ENCODE peak calls at places on chromosomes 5 and 9, in ten cellular contexts. One of them, this sample, is unnamed.

GRCh38 chr5:163460562-163461176 is at the start of gene HMMR:
- DNase-seq in SW 1271: no peak
- DNase-seq in activated CD4-positive, alpha-beta T cell treated with anti-CD3 and anti-CD28 coated beads, Interleukin-2, amount 10 ng/mL, durations not matched to agents 24 days and 14 days: no peak
- DNase-seq in activated T-helper 1 cell treated with Interleukin-2 at 50 U/mL for 16 hours: no peak
- DNase-seq in KG1: no peak
- DNase-seq in lung microvascular endothelial cell: no peak
- DNase-seq in GM03348: no peak
- DNase-seq in hepatic stellate cell: no peak
- DNase-seq in activated T-cell treated with anti-CD3 and anti-CD28 coated beads, Interleukin-2, amount 50 U/mL, for 48 hours: no peak
- DNase-seq in AG04450: no peak
- DNase-seq in this sample: no peak

GRCh38 chr9:75101004-75101601 is 12.8 kb downstream of the OSTF1 start:
- DNase-seq in GM03348: no peak
- DNase-seq in hepatic stellate cell: no peak
- DNase-seq in KG1: no peak
- DNase-seq in activated T-cell treated with anti-CD3 and anti-CD28 coated beads, Interleukin-2, amount 50 U/mL, for 48 hours: no peak
- DNase-seq in SW 1271: no peak
- DNase-seq in activated T-helper 1 cell treated with Interleukin-2 at 50 U/mL for 16 hours: no peak
- DNase-seq in activated CD4-positive, alpha-beta T cell treated with anti-CD3 and anti-CD28 coated beads, Interleukin-2, amount 10 ng/mL, durations not matched to agents 24 days and 14 days: no peak
- DNase-seq in lung microvascular endothelial cell: no peak
- DNase-seq in AG04450: no peak
- DNase-seq in this sample: no peak

GRCh38 chr5:142171270-142171669 is 62.7 kb downstream of the NDFIP1 start:
- DNase-seq in activated T-helper 1 cell treated with Interleukin-2 at 50 U/mL for 16 hours: no peak
- DNase-seq in KG1: no peak
- DNase-seq in GM03348: no peak
- DNase-seq in activated CD4-positive, alpha-beta T cell treated with anti-CD3 and anti-CD28 coated beads, Interleukin-2, amount 10 ng/mL, durations not matched to agents 24 days and 14 days: no peak
- DNase-seq in AG04450: no peak
- DNase-seq in hepatic stellate cell: no peak
- DNase-seq in SW 1271: no peak
- DNase-seq in activated T-cell treated with anti-CD3 and anti-CD28 coated beads, Interleukin-2, amount 50 U/mL, for 48 hours: no peak
- DNase-seq in lung microvascular endothelial cell: no peak
- DNase-seq in this sample: no peak

GRCh38 chr5:17105744-17106450 is 111.5 kb upstream of the BASP1 start:
- DNase-seq in activated CD4-positive, alpha-beta T cell treated with anti-CD3 and anti-CD28 coated beads, Interleukin-2, amount 10 ng/mL, durations not matched to agents 24 days and 14 days: no peak
- DNase-seq in GM03348: peak
- DNase-seq in AG04450: peak
- DNase-seq in lung microvascular endothelial cell: peak
- DNase-seq in hepatic stellate cell: no peak
- DNase-seq in activated T-cell treated with anti-CD3 and anti-CD28 coated beads, Interleukin-2, amount 50 U/mL, for 48 hours: no peak
- DNase-seq in activated T-helper 1 cell treated with Interleukin-2 at 50 U/mL for 16 hours: no peak
- DNase-seq in KG1: no peak
- DNase-seq in SW 1271: no peak
- DNase-seq in this sample: peak

GRCh38 chr9:37988041-37988440 is 81.0 kb downstream of the SHB start:
- DNase-seq in lung microvascular endothelial cell: no peak
- DNase-seq in hepatic stellate cell: no peak
- DNase-seq in activated T-cell treated with anti-CD3 and anti-CD28 coated beads, Interleukin-2, amount 50 U/mL, for 48 hours: no peak
- DNase-seq in AG04450: no peak
- DNase-seq in activated T-helper 1 cell treated with Interleukin-2 at 50 U/mL for 16 hours: no peak
- DNase-seq in activated CD4-positive, alpha-beta T cell treated with anti-CD3 and anti-CD28 coated beads, Interleukin-2, amount 10 ng/mL, durations not matched to agents 24 days and 14 days: no peak
- DNase-seq in GM03348: no peak
- DNase-seq in SW 1271: no peak
- DNase-seq in KG1: no peak
- DNase-seq in this sample: no peak

GRCh38 chr5:152389209-152389608 is 15.9 kb downstream of the NMUR2 start:
- DNase-seq in SW 1271: no peak
- DNase-seq in GM03348: no peak
- DNase-seq in activated T-cell treated with anti-CD3 and anti-CD28 coated beads, Interleukin-2, amount 50 U/mL, for 48 hours: no peak
- DNase-seq in KG1: no peak
- DNase-seq in hepatic stellate cell: no peak
- DNase-seq in activated T-helper 1 cell treated with Interleukin-2 at 50 U/mL for 16 hours: no peak
- DNase-seq in lung microvascular endothelial cell: no peak
- DNase-seq in AG04450: no peak
- DNase-seq in activated CD4-positive, alpha-beta T cell treated with anti-CD3 and anti-CD28 coated beads, Interleukin-2, amount 10 ng/mL, durations not matched to agents 24 days and 14 days: no peak
- DNase-seq in this sample: no peak

GRCh38 chr5:77197840-77198554 is 12.5 kb upstream of the PDE8B start:
- DNase-seq in activated T-helper 1 cell treated with Interleukin-2 at 50 U/mL for 16 hours: no peak
- DNase-seq in activated CD4-positive, alpha-beta T cell treated with anti-CD3 and anti-CD28 coated beads, Interleukin-2, amount 10 ng/mL, durations not matched to agents 24 days and 14 days: no peak
- DNase-seq in activated T-cell treated with anti-CD3 and anti-CD28 coated beads, Interleukin-2, amount 50 U/mL, for 48 hours: no peak
- DNase-seq in lung microvascular endothelial cell: no peak
- DNase-seq in KG1: no peak
- DNase-seq in AG04450: no peak
- DNase-seq in GM03348: no peak
- DNase-seq in hepatic stellate cell: no peak
- DNase-seq in SW 1271: no peak
- DNase-seq in this sample: no peak

GRCh38 chr9:72442212-72442607 is 77.2 kb upstream of the ZFAND5 start:
- DNase-seq in lung microvascular endothelial cell: peak
- DNase-seq in KG1: no peak
- DNase-seq in SW 1271: peak
- DNase-seq in GM03348: peak
- DNase-seq in activated CD4-positive, alpha-beta T cell treated with anti-CD3 and anti-CD28 coated beads, Interleukin-2, amount 10 ng/mL, durations not matched to agents 24 days and 14 days: no peak
- DNase-seq in activated T-helper 1 cell treated with Interleukin-2 at 50 U/mL for 16 hours: no peak
- DNase-seq in activated T-cell treated with anti-CD3 and anti-CD28 coated beads, Interleukin-2, amount 50 U/mL, for 48 hours: no peak
- DNase-seq in AG04450: peak
- DNase-seq in hepatic stellate cell: peak
- DNase-seq in this sample: peak

GRCh38 chr9:124254261-124254682 is 3.5 kb upstream of the NEK6 start:
- DNase-seq in activated T-cell treated with anti-CD3 and anti-CD28 coated beads, Interleukin-2, amount 50 U/mL, for 48 hours: peak
- DNase-seq in lung microvascular endothelial cell: no peak
- DNase-seq in activated T-helper 1 cell treated with Interleukin-2 at 50 U/mL for 16 hours: no peak
- DNase-seq in GM03348: no peak
- DNase-seq in hepatic stellate cell: no peak
- DNase-seq in AG04450: no peak
- DNase-seq in KG1: no peak
- DNase-seq in activated CD4-positive, alpha-beta T cell treated with anti-CD3 and anti-CD28 coated beads, Interleukin-2, amount 10 ng/mL, durations not matched to agents 24 days and 14 days: peak
- DNase-seq in SW 1271: no peak
- DNase-seq in this sample: no peak

GRCh38 chr9:89260525-89260924 is 50.5 kb upstream of the CKS2 start:
- DNase-seq in KG1: no peak
- DNase-seq in lung microvascular endothelial cell: no peak
- DNase-seq in SW 1271: no peak
- DNase-seq in GM03348: no peak
- DNase-seq in activated T-helper 1 cell treated with Interleukin-2 at 50 U/mL for 16 hours: no peak
- DNase-seq in AG04450: no peak
- DNase-seq in activated CD4-positive, alpha-beta T cell treated with anti-CD3 and anti-CD28 coated beads, Interleukin-2, amount 10 ng/mL, durations not matched to agents 24 days and 14 days: no peak
- DNase-seq in hepatic stellate cell: no peak
- DNase-seq in activated T-cell treated with anti-CD3 and anti-CD28 coated beads, Interleukin-2, amount 50 U/mL, for 48 hours: no peak
- DNase-seq in this sample: no peak

GRCh38 chr9:61665330-61665751 is 475.5 kb downstream of the SPATA31A7 start:
- DNase-seq in lung microvascular endothelial cell: no peak
- DNase-seq in activated T-cell treated with anti-CD3 and anti-CD28 coated beads, Interleukin-2, amount 50 U/mL, for 48 hours: no peak
- DNase-seq in GM03348: no peak
- DNase-seq in activated T-helper 1 cell treated with Interleukin-2 at 50 U/mL for 16 hours: no peak
- DNase-seq in SW 1271: no peak
- DNase-seq in activated CD4-positive, alpha-beta T cell treated with anti-CD3 and anti-CD28 coated beads, Interleukin-2, amount 10 ng/mL, durations not matched to agents 24 days and 14 days: no peak
- DNase-seq in AG04450: no peak
- DNase-seq in hepatic stellate cell: no peak
- DNase-seq in KG1: no peak
- DNase-seq in this sample: no peak

GRCh38 chr9:93138171-93138764 is 4.2 kb upstream of the NINJ1 start:
- DNase-seq in AG04450: no peak
- DNase-seq in GM03348: no peak
- DNase-seq in KG1: no peak
- DNase-seq in SW 1271: no peak
- DNase-seq in activated T-helper 1 cell treated with Interleukin-2 at 50 U/mL for 16 hours: no peak
- DNase-seq in hepatic stellate cell: no peak
- DNase-seq in activated T-cell treated with anti-CD3 and anti-CD28 coated beads, Interleukin-2, amount 50 U/mL, for 48 hours: no peak
- DNase-seq in activated CD4-positive, alpha-beta T cell treated with anti-CD3 and anti-CD28 coated beads, Interleukin-2, amount 10 ng/mL, durations not matched to agents 24 days and 14 days: peak
- DNase-seq in lung microvascular endothelial cell: no peak
- DNase-seq in this sample: no peak

GRCh38 chr5:73189816-73190451 is 16.9 kb downstream of the TMEM174 start:
- DNase-seq in activated T-cell treated with anti-CD3 and anti-CD28 coated beads, Interleukin-2, amount 50 U/mL, for 48 hours: no peak
- DNase-seq in AG04450: peak
- DNase-seq in KG1: no peak
- DNase-seq in hepatic stellate cell: peak
- DNase-seq in activated T-helper 1 cell treated with Interleukin-2 at 50 U/mL for 16 hours: no peak
- DNase-seq in lung microvascular endothelial cell: no peak
- DNase-seq in activated CD4-positive, alpha-beta T cell treated with anti-CD3 and anti-CD28 coated beads, Interleukin-2, amount 10 ng/mL, durations not matched to agents 24 days and 14 days: no peak
- DNase-seq in GM03348: peak
- DNase-seq in SW 1271: no peak
- DNase-seq in this sample: peak

GRCh38 chr9:15468113-15468512 is 42.7 kb downstream of the PSIP1 start:
- DNase-seq in KG1: no peak
- DNase-seq in SW 1271: no peak
- DNase-seq in activated CD4-positive, alpha-beta T cell treated with anti-CD3 and anti-CD28 coated beads, Interleukin-2, amount 10 ng/mL, durations not matched to agents 24 days and 14 days: no peak
- DNase-seq in hepatic stellate cell: no peak
- DNase-seq in activated T-helper 1 cell treated with Interleukin-2 at 50 U/mL for 16 hours: no peak
- DNase-seq in AG04450: no peak
- DNase-seq in lung microvascular endothelial cell: no peak
- DNase-seq in activated T-cell treated with anti-CD3 and anti-CD28 coated beads, Interleukin-2, amount 50 U/mL, for 48 hours: no peak
- DNase-seq in GM03348: no peak
- DNase-seq in this sample: no peak

GRCh38 chr9:72038408-72038807 is 22.0 kb downstream of the C9orf57 start:
- DNase-seq in hepatic stellate cell: no peak
- DNase-seq in activated T-cell treated with anti-CD3 and anti-CD28 coated beads, Interleukin-2, amount 50 U/mL, for 48 hours: no peak
- DNase-seq in SW 1271: no peak
- DNase-seq in lung microvascular endothelial cell: no peak
- DNase-seq in AG04450: no peak
- DNase-seq in activated CD4-positive, alpha-beta T cell treated with anti-CD3 and anti-CD28 coated beads, Interleukin-2, amount 10 ng/mL, durations not matched to agents 24 days and 14 days: no peak
- DNase-seq in activated T-helper 1 cell treated with Interleukin-2 at 50 U/mL for 16 hours: no peak
- DNase-seq in KG1: no peak
- DNase-seq in GM03348: no peak
- DNase-seq in this sample: no peak

GRCh38 chr5:142459209-142459608 is 134.4 kb upstream of the SPRY4 start:
- DNase-seq in lung microvascular endothelial cell: no peak
- DNase-seq in activated T-helper 1 cell treated with Interleukin-2 at 50 U/mL for 16 hours: no peak
- DNase-seq in GM03348: no peak
- DNase-seq in activated CD4-positive, alpha-beta T cell treated with anti-CD3 and anti-CD28 coated beads, Interleukin-2, amount 10 ng/mL, durations not matched to agents 24 days and 14 days: no peak
- DNase-seq in hepatic stellate cell: no peak
- DNase-seq in KG1: no peak
- DNase-seq in activated T-cell treated with anti-CD3 and anti-CD28 coated beads, Interleukin-2, amount 50 U/mL, for 48 hours: no peak
- DNase-seq in SW 1271: no peak
- DNase-seq in AG04450: no peak
- DNase-seq in this sample: no peak

GRCh38 chr5:43073597-43074546 is 33.8 kb upstream of the ANXA2R start:
- DNase-seq in AG04450: no peak
- DNase-seq in activated CD4-positive, alpha-beta T cell treated with anti-CD3 and anti-CD28 coated beads, Interleukin-2, amount 10 ng/mL, durations not matched to agents 24 days and 14 days: peak
- DNase-seq in KG1: no peak
- DNase-seq in lung microvascular endothelial cell: peak
- DNase-seq in hepatic stellate cell: peak
- DNase-seq in activated T-helper 1 cell treated with Interleukin-2 at 50 U/mL for 16 hours: no peak
- DNase-seq in activated T-cell treated with anti-CD3 and anti-CD28 coated beads, Interleukin-2, amount 50 U/mL, for 48 hours: peak
- DNase-seq in SW 1271: no peak
- DNase-seq in GM03348: peak
- DNase-seq in this sample: no peak

GRCh38 chr5:142644127-142644526 is 41.8 kb downstream of the FGF1 start:
- DNase-seq in KG1: no peak
- DNase-seq in AG04450: no peak
- DNase-seq in hepatic stellate cell: no peak
- DNase-seq in activated CD4-positive, alpha-beta T cell treated with anti-CD3 and anti-CD28 coated beads, Interleukin-2, amount 10 ng/mL, durations not matched to agents 24 days and 14 days: no peak
- DNase-seq in activated T-cell treated with anti-CD3 and anti-CD28 coated beads, Interleukin-2, amount 50 U/mL, for 48 hours: no peak
- DNase-seq in GM03348: peak
- DNase-seq in activated T-helper 1 cell treated with Interleukin-2 at 50 U/mL for 16 hours: no peak
- DNase-seq in lung microvascular endothelial cell: no peak
- DNase-seq in SW 1271: no peak
- DNase-seq in this sample: no peak

GRCh38 chr5:105739732-105740131 is 1931.0 kb downstream of the EFNA5 start:
- DNase-seq in SW 1271: no peak
- DNase-seq in GM03348: no peak
- DNase-seq in activated CD4-positive, alpha-beta T cell treated with anti-CD3 and anti-CD28 coated beads, Interleukin-2, amount 10 ng/mL, durations not matched to agents 24 days and 14 days: no peak
- DNase-seq in lung microvascular endothelial cell: no peak
- DNase-seq in activated T-cell treated with anti-CD3 and anti-CD28 coated beads, Interleukin-2, amount 50 U/mL, for 48 hours: no peak
- DNase-seq in hepatic stellate cell: no peak
- DNase-seq in activated T-helper 1 cell treated with Interleukin-2 at 50 U/mL for 16 hours: no peak
- DNase-seq in AG04450: no peak
- DNase-seq in KG1: no peak
- DNase-seq in this sample: no peak

GRCh38 chr9:93465853-93466252 is 12.5 kb upstream of the FAM120AOS start:
- DNase-seq in activated CD4-positive, alpha-beta T cell treated with anti-CD3 and anti-CD28 coated beads, Interleukin-2, amount 10 ng/mL, durations not matched to agents 24 days and 14 days: peak
- DNase-seq in activated T-cell treated with anti-CD3 and anti-CD28 coated beads, Interleukin-2, amount 50 U/mL, for 48 hours: no peak
- DNase-seq in activated T-helper 1 cell treated with Interleukin-2 at 50 U/mL for 16 hours: no peak
- DNase-seq in SW 1271: no peak
- DNase-seq in GM03348: no peak
- DNase-seq in KG1: no peak
- DNase-seq in lung microvascular endothelial cell: no peak
- DNase-seq in AG04450: no peak
- DNase-seq in hepatic stellate cell: no peak
- DNase-seq in this sample: no peak

GRCh38 chr9:33905137-33905536 is 88.2 kb downstream of the UBE2R2 start:
- DNase-seq in hepatic stellate cell: no peak
- DNase-seq in AG04450: no peak
- DNase-seq in lung microvascular endothelial cell: no peak
- DNase-seq in activated T-helper 1 cell treated with Interleukin-2 at 50 U/mL for 16 hours: no peak
- DNase-seq in KG1: no peak
- DNase-seq in activated CD4-positive, alpha-beta T cell treated with anti-CD3 and anti-CD28 coated beads, Interleukin-2, amount 10 ng/mL, durations not matched to agents 24 days and 14 days: no peak
- DNase-seq in activated T-cell treated with anti-CD3 and anti-CD28 coated beads, Interleukin-2, amount 50 U/mL, for 48 hours: no peak
- DNase-seq in SW 1271: no peak
- DNase-seq in GM03348: no peak
- DNase-seq in this sample: no peak

GRCh38 chr5:95178046-95178651 is 106.7 kb downstream of the MCTP1 start:
- DNase-seq in activated CD4-positive, alpha-beta T cell treated with anti-CD3 and anti-CD28 coated beads, Interleukin-2, amount 10 ng/mL, durations not matched to agents 24 days and 14 days: no peak
- DNase-seq in AG04450: no peak
- DNase-seq in KG1: no peak
- DNase-seq in activated T-helper 1 cell treated with Interleukin-2 at 50 U/mL for 16 hours: no peak
- DNase-seq in hepatic stellate cell: no peak
- DNase-seq in activated T-cell treated with anti-CD3 and anti-CD28 coated beads, Interleukin-2, amount 50 U/mL, for 48 hours: no peak
- DNase-seq in GM03348: no peak
- DNase-seq in lung microvascular endothelial cell: no peak
- DNase-seq in SW 1271: no peak
- DNase-seq in this sample: no peak

GRCh38 chr5:8057764-8058163 is 188.8 kb downstream of the MTRR start:
- DNase-seq in SW 1271: no peak
- DNase-seq in activated T-cell treated with anti-CD3 and anti-CD28 coated beads, Interleukin-2, amount 50 U/mL, for 48 hours: no peak
- DNase-seq in activated T-helper 1 cell treated with Interleukin-2 at 50 U/mL for 16 hours: no peak
- DNase-seq in AG04450: peak
- DNase-seq in GM03348: no peak
- DNase-seq in activated CD4-positive, alpha-beta T cell treated with anti-CD3 and anti-CD28 coated beads, Interleukin-2, amount 10 ng/mL, durations not matched to agents 24 days and 14 days: no peak
- DNase-seq in hepatic stellate cell: no peak
- DNase-seq in lung microvascular endothelial cell: no peak
- DNase-seq in KG1: no peak
- DNase-seq in this sample: peak

GRCh38 chr9:20823051-20823450 is 139.0 kb downstream of the FOCAD start:
- DNase-seq in SW 1271: no peak
- DNase-seq in KG1: no peak
- DNase-seq in AG04450: no peak
- DNase-seq in hepatic stellate cell: no peak
- DNase-seq in lung microvascular endothelial cell: no peak
- DNase-seq in activated T-cell treated with anti-CD3 and anti-CD28 coated beads, Interleukin-2, amount 50 U/mL, for 48 hours: no peak
- DNase-seq in GM03348: peak
- DNase-seq in activated CD4-positive, alpha-beta T cell treated with anti-CD3 and anti-CD28 coated beads, Interleukin-2, amount 10 ng/mL, durations not matched to agents 24 days and 14 days: no peak
- DNase-seq in activated T-helper 1 cell treated with Interleukin-2 at 50 U/mL for 16 hours: no peak
- DNase-seq in this sample: no peak

GRCh38 chr5:167254150-167254549 is 1037.3 kb upstream of the WWC1 start:
- DNase-seq in hepatic stellate cell: no peak
- DNase-seq in SW 1271: no peak
- DNase-seq in lung microvascular endothelial cell: no peak
- DNase-seq in activated T-helper 1 cell treated with Interleukin-2 at 50 U/mL for 16 hours: no peak
- DNase-seq in activated CD4-positive, alpha-beta T cell treated with anti-CD3 and anti-CD28 coated beads, Interleukin-2, amount 10 ng/mL, durations not matched to agents 24 days and 14 days: no peak
- DNase-seq in AG04450: no peak
- DNase-seq in KG1: no peak
- DNase-seq in GM03348: no peak
- DNase-seq in activated T-cell treated with anti-CD3 and anti-CD28 coated beads, Interleukin-2, amount 50 U/mL, for 48 hours: no peak
- DNase-seq in this sample: no peak

GRCh38 chr5:71719092-71719964 is at the start of gene CARTPT:
- DNase-seq in AG04450: no peak
- DNase-seq in SW 1271: no peak
- DNase-seq in GM03348: peak
- DNase-seq in lung microvascular endothelial cell: peak
- DNase-seq in activated T-helper 1 cell treated with Interleukin-2 at 50 U/mL for 16 hours: no peak
- DNase-seq in activated CD4-positive, alpha-beta T cell treated with anti-CD3 and anti-CD28 coated beads, Interleukin-2, amount 10 ng/mL, durations not matched to agents 24 days and 14 days: no peak
- DNase-seq in activated T-cell treated with anti-CD3 and anti-CD28 coated beads, Interleukin-2, amount 50 U/mL, for 48 hours: no peak
- DNase-seq in KG1: no peak
- DNase-seq in hepatic stellate cell: no peak
- DNase-seq in this sample: no peak

GRCh38 chr5:138981606-138982005 is 106.5 kb upstream of the LRRTM2 start:
- DNase-seq in KG1: no peak
- DNase-seq in activated T-helper 1 cell treated with Interleukin-2 at 50 U/mL for 16 hours: no peak
- DNase-seq in SW 1271: no peak
- DNase-seq in activated T-cell treated with anti-CD3 and anti-CD28 coated beads, Interleukin-2, amount 50 U/mL, for 48 hours: peak
- DNase-seq in AG04450: no peak
- DNase-seq in hepatic stellate cell: peak
- DNase-seq in GM03348: peak
- DNase-seq in activated CD4-positive, alpha-beta T cell treated with anti-CD3 and anti-CD28 coated beads, Interleukin-2, amount 10 ng/mL, durations not matched to agents 24 days and 14 days: peak
- DNase-seq in lung microvascular endothelial cell: no peak
- DNase-seq in this sample: no peak

GRCh38 chr9:70403166-70403565 is 11.3 kb downstream of the KLF9 start:
- DNase-seq in KG1: no peak
- DNase-seq in activated T-helper 1 cell treated with Interleukin-2 at 50 U/mL for 16 hours: no peak
- DNase-seq in AG04450: no peak
- DNase-seq in SW 1271: no peak
- DNase-seq in lung microvascular endothelial cell: no peak
- DNase-seq in activated CD4-positive, alpha-beta T cell treated with anti-CD3 and anti-CD28 coated beads, Interleukin-2, amount 10 ng/mL, durations not matched to agents 24 days and 14 days: no peak
- DNase-seq in activated T-cell treated with anti-CD3 and anti-CD28 coated beads, Interleukin-2, amount 50 U/mL, for 48 hours: no peak
- DNase-seq in hepatic stellate cell: no peak
- DNase-seq in GM03348: no peak
- DNase-seq in this sample: no peak